ENCODE peak calls at places on chromosome 16, in four cellular contexts. C is neural progenitor cell; L is PC-9; D is CD8-positive, alpha-beta T cell. T is an unnamed sample.

GRCh38 chr16:55046146-55046460 is 115.4 kb downstream of the IRX5 start:
- DNase-seq in D (no peak), C (no peak), L (no peak), T (no peak)

GRCh38 chr16:10940501-10941079 is 1.7 kb downstream of the DEXI start:
- DNase-seq in D (no peak), C (no peak), L (no peak), T (no peak)

GRCh38 chr16:67013823-67014640 is 14.9 kb upstream of the CBFB start:
- DNase-seq in D (peak; percentile 67), C (peak; percentile 86), L (no peak), T (peak; percentile 90)

GRCh38 chr16:56923481-56923880 is 8.5 kb upstream of the HERPUD1 start:
- DNase-seq in C (no peak), D (no peak), L (no peak), T (no peak)

GRCh38 chr16:54240180-54241125 is 46.1 kb downstream of the IRX3 start:
- DNase-seq in L (no peak), C (no peak), D (no peak), T (no peak)

GRCh38 chr16:24967074-24967473 is 48.1 kb downstream of the ARHGAP17 start:
- DNase-seq in C (no peak), L (no peak), D (no peak), T (no peak)

GRCh38 chr16:67028555-67029248 is at the start of gene CBFB:
- DNase-seq in L (peak; percentile 72), C (peak; percentile 93), D (peak; percentile 95), T (peak; percentile 91)

GRCh38 chr16:2529061-2529931 is 1.9 kb downstream of the CEMP1 start:
- DNase-seq in C (no peak), D (peak; percentile 29), L (no peak), T (peak; percentile 18)

GRCh38 chr16:28166394-28167208 is 45.2 kb downstream of the XPO6 start:
- DNase-seq in L (peak; percentile 97), D (no peak), C (no peak), T (no peak)

GRCh38 chr16:67349172-67349571 is 22.6 kb downstream of the LRRC36 start:
- DNase-seq in D (no peak), C (no peak), L (no peak), T (no peak)

GRCh38 chr16:67406628-67407027 is 9.6 kb downstream of the ZDHHC1 start:
- DNase-seq in D (no peak), C (no peak), L (no peak), T (no peak)

GRCh38 chr16:22191966-22192260 is 14.2 kb upstream of the EEF2K start:
- DNase-seq in C (no peak), D (peak; percentile 60), L (no peak), T (no peak)

GRCh38 chr16:15502041-15502725 is 67.8 kb downstream of the BMERB1 start:
- DNase-seq in D (no peak), C (no peak), L (peak; percentile 74), T (no peak)

GRCh38 chr16:66913711-66914110 is 5.0 kb downstream of the CDH16 start:
- DNase-seq in D (no peak), C (no peak), L (no peak), T (no peak)

GRCh38 chr16:78462261-78463208 is 363.1 kb downstream of the WWOX start:
- DNase-seq in C (peak; percentile 44), D (no peak), L (no peak), T (no peak)

GRCh38 chr16:85659805-85660511 is 28.8 kb downstream of the GINS2 start:
- DNase-seq in C (peak; percentile 81), D (peak; percentile 52), L (no peak), T (peak; percentile 76)

GRCh38 chr16:56284521-56284920 is 93.2 kb downstream of the GNAO1 start:
- DNase-seq in C (no peak), D (no peak), L (peak; percentile 73), T (no peak)

GRCh38 chr16:89687092-89687940 is 827 bp downstream of the CDK10 start:
- DNase-seq in L (peak; percentile 50), D (no peak), C (peak; percentile 48), T (no peak)

GRCh38 chr16:519425-519824 is 8.1 kb upstream of the CAPN15 start:
- DNase-seq in L (no peak), D (no peak), C (no peak), T (no peak)

GRCh38 chr16:75073551-75074414 is 42.8 kb downstream of the LDHD start:
- DNase-seq in C (no peak), L (no peak), D (no peak), T (no peak)
- H3K4me3 ChIP-seq in C (no peak overlapping the region), L (no peak overlapping the region), D (no peak overlapping the region), T (no peak overlapping the region)

GRCh38 chr16:75109732-75110243 is 6.8 kb downstream of the LDHD start:
- DNase-seq in D (no peak), C (no peak), L (peak; percentile 61), T (peak; percentile 78)
- H3K4me1 ChIP-seq in D (peaks cover 25% of the 10 kb centered on the region), C (peaks cover 21% of the 10 kb centered on the region), L (peaks cover 40% of the 10 kb centered on the region), T (peaks cover 59% of the 10 kb centered on the region)

GRCh38 chr16:46711106-46711769 is 21.8 kb downstream of the ORC6 start:
- DNase-seq in L (no peak), D (no peak), C (no peak), T (peak; percentile 69)

GRCh38 chr16:46715769-46716305 is 26.4 kb downstream of the ORC6 start:
- DNase-seq in L (no peak), D (no peak), C (no peak), T (peak; percentile 74)

GRCh38 chr16:46713634-46714033 is 24.2 kb downstream of the ORC6 start:
- DNase-seq in D (no peak), L (no peak), C (no peak), T (no peak)

GRCh38 chr16:46714797-46715591 is 25.5 kb downstream of the ORC6 start:
- DNase-seq in L (no peak), D (no peak), C (no peak), T (no peak)

GRCh38 chr16:46712911-46713310 is 23.5 kb downstream of the ORC6 start:
- DNase-seq in C (no peak), L (no peak), D (no peak), T (no peak)
- TF ChIP-seq CTCF in C (no peak), L (no peak), D (no peak), T (no peak)

DNA sequence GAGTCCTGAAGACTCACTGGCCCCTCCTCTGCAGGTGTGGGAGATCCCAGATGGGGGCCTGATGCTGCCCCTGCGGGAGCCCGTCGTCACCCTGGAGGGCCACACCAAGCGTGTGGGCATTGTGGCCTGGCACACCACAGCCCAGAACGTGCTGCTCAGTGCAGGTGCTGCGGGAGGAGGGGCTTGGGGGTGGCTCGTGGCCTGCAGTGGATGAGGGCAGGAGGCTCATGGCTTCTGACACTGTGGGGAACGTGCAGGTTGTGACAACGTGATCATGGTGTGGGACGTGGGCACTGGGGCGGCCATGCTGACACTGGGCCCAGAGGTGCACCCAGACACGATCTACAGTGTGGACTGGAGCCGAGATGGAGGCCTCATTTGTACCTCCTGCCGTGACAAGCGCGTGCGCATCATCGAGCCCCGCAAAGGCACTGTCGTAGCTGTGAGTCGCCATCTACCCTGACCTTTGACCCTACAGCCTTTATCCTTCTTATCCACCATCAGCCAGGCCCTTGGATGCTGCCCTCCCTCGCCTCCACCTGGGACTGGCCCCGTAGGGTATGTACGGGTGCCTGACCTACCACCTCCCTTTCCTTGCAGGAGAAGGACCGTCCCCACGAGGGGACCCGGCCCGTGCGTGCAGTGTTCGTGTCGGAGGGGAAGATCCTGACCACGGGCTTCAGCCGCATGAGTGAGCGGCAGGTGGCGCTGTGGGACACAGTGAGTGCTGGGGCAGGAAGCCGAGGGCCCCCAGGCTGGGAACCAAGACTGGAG is 3.6 kb downstream of the CORO1A start:
- DNase-seq in L (no peak), D (peak; percentile 89), C (peak; percentile 74), T (peak; percentile 81)
- H3K4me3 ChIP-seq in L (no peak overlapping the region), D (peak overlapping the region; percentile 97), C (no peak overlapping the region), T (no peak overlapping the region)

T was measured in heart right ventricle.